ENCODE peak calls at places on chromosomes 13 and 19, in ten cellular contexts. J, E, D, Q, N, K, M, V, H and A are unnamed samples.

GRCh38 chr19:50710094-50710493 is 9.5 kb downstream of the SHANK1 start:
- DNase-seq in J (no peak), E (no peak), D (no peak), Q (no peak), N (no peak), K (no peak), M (no peak), V (no peak), H (no peak), A (no peak)

GRCh38 chr13:106734185-106734584 is 166.2 kb upstream of the ARGLU1 start:
- DNase-seq in J (no peak), E (no peak), D (no peak), Q (no peak), N (no peak), K (no peak), M (no peak), V (no peak), H (no peak), A (no peak)

GRCh38 chr13:37361608-37362007 is 237.0 kb downstream of the POSTN start:
- DNase-seq in J (no peak), E (no peak), D (no peak), Q (no peak), N (no peak), K (no peak), M (no peak), V (no peak), H (no peak), A (no peak)

GRCh38 chr19:9721861-9722260 is 46.7 kb downstream of the ZNF846 start:
- DNase-seq in J (no peak), E (no peak), D (no peak), Q (no peak), N (no peak), K (no peak), M (no peak), V (peak; percentile 23), H (no peak), A (no peak)

GRCh38 chr13:93861818-93862217 is 617.7 kb downstream of the DCT start:
- DNase-seq in J (no peak), E (no peak), D (no peak), Q (no peak), N (no peak), K (no peak), M (no peak), V (no peak), H (no peak), A (no peak)

GRCh38 chr19:29042450-29042849 is 170.5 kb downstream of the UQCRFS1 start:
- DNase-seq in J (no peak), E (no peak), D (no peak), Q (no peak), N (no peak), K (peak; percentile 32), M (no peak), V (no peak), H (no peak), A (no peak)

GRCh38 chr13:109655611-109656010 is 130.8 kb downstream of the IRS2 start:
- DNase-seq in J (no peak), E (no peak), D (no peak), Q (no peak), N (no peak), K (no peak), M (no peak), V (no peak), H (no peak), A (no peak)

GRCh38 chr13:44756411-44756810 is 180.3 kb upstream of the TSC22D1 start:
- DNase-seq in J (no peak), E (no peak), D (no peak), Q (no peak), N (no peak), K (no peak), M (no peak), V (no peak), H (no peak), A (no peak)

GRCh38 chr13:38518328-38518727 is 168.5 kb upstream of the FREM2 start:
- DNase-seq in J (no peak), E (no peak), D (no peak), Q (no peak), N (no peak), K (no peak), M (no peak), V (no peak), H (no peak), A (no peak)

GRCh38 chr13:39656325-39656677 is 839 bp downstream of the COG6 start:
- DNase-seq in J (no peak), E (no peak), D (no peak), Q (no peak), N (no peak), K (no peak), M (no peak), V (peak; percentile 3), H (no peak), A (no peak)

GRCh38 chr13:113448545-113448884 is 4.8 kb downstream of the ADPRHL1 start:
- DNase-seq in J (peak; percentile 47), E (peak; percentile 22), D (peak; percentile 50), Q (no peak), N (peak; percentile 63), K (no peak), M (peak; percentile 44), V (no peak), H (no peak), A (no peak)

DNA sequence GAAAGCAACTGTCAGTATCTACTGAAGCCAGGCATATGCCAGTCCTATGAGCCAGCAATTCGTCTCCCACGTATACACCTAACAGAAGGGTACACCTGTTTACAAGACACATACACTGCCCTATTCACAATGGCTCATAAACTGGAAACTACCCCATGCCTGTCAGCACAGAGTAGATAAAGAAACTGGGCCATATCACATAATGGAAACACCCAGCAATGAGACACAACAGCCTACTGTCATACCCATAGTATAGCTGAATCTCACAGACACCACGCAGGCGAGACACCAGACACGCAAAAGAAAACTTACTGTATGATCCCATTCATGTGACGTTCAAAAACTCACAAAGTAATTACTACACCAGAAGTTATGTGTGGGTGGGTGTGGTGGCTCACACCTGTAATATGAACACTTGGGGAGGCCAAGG is 15.7 kb downstream of the NOSIP start:
- DNase-seq in J (peak; percentile 54), E (no peak), D (no peak), Q (no peak), N (no peak), K (no peak), M (no peak), V (no peak), H (no peak), A (no peak)
- H3K27ac ChIP-seq in J (peak overlapping the region; percentile 86), E (no peak overlapping the region), D (no peak overlapping the region), Q (no peak overlapping the region), N (no peak overlapping the region), K (no peak overlapping the region), M (peak overlapping the region; percentile 57), V (no peak overlapping the region), H (no peak overlapping the region), A (no peak overlapping the region)

GRCh38 chr13:71017607-71018006 is 849.4 kb downstream of the DACH1 start:
- DNase-seq in J (no peak), E (no peak), D (no peak), Q (no peak), N (no peak), K (no peak), M (no peak), V (peak; percentile 41), H (no peak), A (no peak)
- H3K4me1 ChIP-seq in J (no peaks in the 10 kb centered on the region), E (no peaks in the 10 kb centered on the region), D (no peaks in the 10 kb centered on the region), Q (no peaks in the 10 kb centered on the region), N (no peaks in the 10 kb centered on the region), K (no peaks in the 10 kb centered on the region), M (no peaks in the 10 kb centered on the region), V (peaks cover 4% of the 10 kb centered on the region), H (no peaks in the 10 kb centered on the region), A (no peaks in the 10 kb centered on the region)

GRCh38 chr19:16252459-16253205 is 54.9 kb downstream of the AP1M1 start:
- DNase-seq in J (peak; percentile 42), E (no peak), D (no peak), Q (no peak), N (peak; percentile 36), K (no peak), M (peak; percentile 78), V (no peak), H (no peak), A (no peak)
- TF ChIP-seq POLR2AphosphoS5 in J (no peak), E (no peak), D (no peak), Q (no peak), N (no peak), K (no peak), M (no peak), V (no peak), H (no peak), A (peak; percentile 22)

GRCh38 chr13:97268772-97269171 is 46.6 kb downstream of the MBNL2 start:
- DNase-seq in J (no peak), E (no peak), D (no peak), Q (no peak), N (no peak), K (no peak), M (no peak), V (peak; percentile 43), H (no peak), A (no peak)

GRCh38 chr13:97267418-97268059 is 45.4 kb downstream of the MBNL2 start:
- DNase-seq in J (no peak), E (no peak), D (no peak), Q (no peak), N (no peak), K (no peak), M (no peak), V (peak; percentile 85), H (no peak), A (no peak)

GRCh38 chr13:97266734-97267417 is 44.7 kb downstream of the MBNL2 start:
- DNase-seq in J (no peak), E (no peak), D (no peak), Q (no peak), N (no peak), K (no peak), M (no peak), V (peak; percentile 36), H (no peak), A (no peak)

GRCh38 chr13:97272526-97272925 is 50.4 kb downstream of the MBNL2 start:
- DNase-seq in J (no peak), E (no peak), D (no peak), Q (no peak), N (no peak), K (no peak), M (no peak), V (no peak), H (no peak), A (no peak)

DNA sequence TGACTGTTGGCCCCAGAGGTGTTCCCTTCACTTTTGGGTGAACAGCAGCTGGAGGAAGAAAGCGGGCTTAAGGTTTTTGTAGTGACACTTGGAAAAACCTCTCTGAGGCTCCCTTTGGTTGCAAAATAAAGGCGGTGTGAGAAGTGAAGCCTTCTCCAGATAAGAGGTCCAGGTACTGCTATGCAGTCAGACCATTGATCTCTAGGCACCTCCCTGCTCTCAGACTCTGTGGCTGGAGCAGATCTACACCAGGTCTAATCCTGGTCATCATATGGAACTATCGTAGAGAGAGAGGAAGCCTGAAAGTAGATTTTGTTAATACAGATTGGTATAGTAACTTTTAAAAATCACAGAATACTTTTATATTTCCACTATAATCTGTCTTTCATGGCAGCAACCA is 47.5 kb downstream of the MBNL2 start:
- DNase-seq in J (no peak), E (no peak), D (no peak), Q (no peak), N (no peak), K (no peak), M (no peak), V (no peak), H (no peak), A (no peak)
- H3K27ac ChIP-seq in J (peak overlapping the region; percentile 18), E (peak overlapping the region; percentile 100), D (peak overlapping the region; percentile 41), Q (no peak overlapping the region), N (peak overlapping the region; percentile 23), K (no peak overlapping the region), M (peak overlapping the region; percentile 89), V (no peak overlapping the region), H (peak overlapping the region; percentile 100), A (peak overlapping the region; percentile 79)

GRCh38 chr19:46298477-46299003 is 1.7 kb downstream of the HIF3A start:
- DNase-seq in J (no peak), E (no peak), D (no peak), Q (no peak), N (peak; percentile 36), K (no peak), M (no peak), V (peak; percentile 45), H (no peak), A (no peak)
- H3K4me1 ChIP-seq in J (peaks cover 67% of the 10 kb centered on the region), E (peaks cover 27% of the 10 kb centered on the region), D (peaks cover 36% of the 10 kb centered on the region), Q (peaks cover 20% of the 10 kb centered on the region), N (peaks cover 79% of the 10 kb centered on the region), K (no peaks in the 10 kb centered on the region), M (peaks cover 53% of the 10 kb centered on the region), V (peaks cover 49% of the 10 kb centered on the region), H (no peaks in the 10 kb centered on the region), A (peaks cover 76% of the 10 kb centered on the region)